ENCODE peak calls at places on chromosomes 4 and X, in four cellular contexts. I is substantia nigra, F is RCC 7860, D is AG09319. W is an unnamed sample.

GRCh38 chr4:37644962-37645361 is 41.2 kb downstream of the RELL1 start:
- DNase-seq in I (no peak), F (no peak), D (peak), W (no peak)

GRCh38 chr4:37453004-37453360 is 208.4 kb downstream of the NWD2 start:
- DNase-seq in I (peak), F (peak), D (no peak), W (peak)

GRCh38 chr4:185361872-185362271 is 33.9 kb downstream of the LRP2BP start:
- DNase-seq in I (no peak), F (no peak), D (no peak), W (no peak)

GRCh38 chrX:23008431-23009099 is 8.8 kb downstream of the DDX53 start:
- DNase-seq in I (no peak), F (peak), D (no peak), W (no peak)

GRCh38 chrX:110588164-110588563 is 207.5 kb downstream of the CHRDL1 start:
- DNase-seq in I (no peak), F (no peak), D (no peak), W (no peak)

GRCh38 chr4:183478123-183478522 is 26.7 kb upstream of the ING2 start:
- DNase-seq in I (no peak), F (no peak), D (no peak), W (no peak)

GRCh38 chr4:47145630-47146029 is 114.3 kb downstream of the GABRB1 start:
- DNase-seq in I (no peak), F (peak), D (no peak), W (no peak)

GRCh38 chr4:158930573-158930972 is 161.7 kb downstream of the FNIP2 start:
- DNase-seq in I (no peak), F (no peak), D (no peak), W (no peak)

GRCh38 chrX:24259544-24260240 is 54.2 kb downstream of the SUPT20HL2 start:
- DNase-seq in I (no peak), F (peak), D (peak), W (peak)

GRCh38 chr4:37542749-37543148 is 143.4 kb downstream of the RELL1 start:
- DNase-seq in I (no peak), F (no peak), D (no peak), W (no peak)

GRCh38 chrX:72539822-72540221 is 32.8 kb downstream of the HDAC8 start:
- DNase-seq in I (no peak), F (no peak), D (no peak), W (no peak)

GRCh38 chrX:133985164-133986007 is at the start of gene GPC3:
- DNase-seq in I (peak), F (no peak), D (no peak), W (peak)

GRCh38 chrX:132071260-132071659 is 48.2 kb downstream of the STK26 start:
- DNase-seq in I (no peak), F (peak), D (no peak), W (no peak)

GRCh38 chrX:29468911-29469494 is 746.4 kb upstream of the MAGEB2 start:
- DNase-seq in I (no peak), F (no peak), D (no peak), W (no peak)

GRCh38 chrX:122441451-122441850 is 742.6 kb upstream of the GRIA3 start:
- DNase-seq in I (no peak), F (no peak), D (no peak), W (no peak)

GRCh38 chrX:150856101-150856500 is 42.4 kb downstream of the CD99L2 start:
- DNase-seq in I (no peak), F (no peak), D (no peak), W (no peak)

GRCh38 chrX:125132274-125132673 is 187.4 kb upstream of the TEX13C start:
- DNase-seq in I (no peak), F (peak), D (no peak), W (no peak)